ENCODE peak calls at places on chromosomes 13 and 19, in nine cellular contexts. G, K, B, Z, H, D, T, N and U are unnamed samples.

GRCh38 chr19:58474997-58475713 is 997 bp upstream of the ZNF446 start:
- DNase-seq in K (no peak), B (no peak), D (no peak), Z (no peak), T (no peak), H (no peak), N (no peak), G (no peak), U (no peak)

GRCh38 chr13:38685974-38686571 is 804 bp upstream of the FREM2 start:
- DNase-seq in D (no peak), G (no peak), T (no peak), K (no peak), B (no peak), H (no peak), N (no peak), Z (no peak), U (peak)

GRCh38 chr13:94129490-94129894 is 350.0 kb downstream of the DCT start:
- DNase-seq in H (no peak), G (no peak), Z (no peak), D (no peak), B (no peak), N (no peak), T (no peak), K (no peak), U (no peak)

GRCh38 chr19:34345934-34346333 is 19.1 kb upstream of the GPI start:
- DNase-seq in K (peak), D (peak), G (no peak), B (peak), T (no peak), N (peak), H (no peak), Z (peak), U (peak)

GRCh38 chr19:55606471-55606787 is 982 bp downstream of the ZNF865 start:
- DNase-seq in N (no peak), T (no peak), B (no peak), K (no peak), Z (no peak), G (no peak), D (no peak), H (no peak), U (no peak)

GRCh38 chr13:41019578-41020347 is 647 bp upstream of the ELF1 start:
- DNase-seq in Z (no peak), G (no peak), T (no peak), B (no peak), D (no peak), K (no peak), N (no peak), H (no peak), U (no peak)

GRCh38 chr13:110388141-110388943 is 81.3 kb downstream of the COL4A2 start:
- DNase-seq in B (no peak), N (no peak), H (no peak), G (peak), Z (no peak), D (no peak), K (no peak), T (no peak), U (peak)

GRCh38 chr19:14048439-14049153 is 13.3 kb downstream of the PALM3 start:
- DNase-seq in Z (peak), B (no peak), T (no peak), N (peak), K (peak), H (no peak), D (no peak), G (no peak), U (peak)

GRCh38 chr13:47249296-47249695 is 352.4 kb upstream of the HTR2A start:
- DNase-seq in G (no peak), D (no peak), K (no peak), Z (no peak), T (no peak), H (no peak), N (no peak), B (no peak), U (no peak)

GRCh38 chr19:42488783-42489521 is 39.3 kb downstream of the CEACAM1 start:
- DNase-seq in D (peak), N (no peak), Z (no peak), H (no peak), G (no peak), B (no peak), T (peak), K (no peak), U (no peak)

GRCh38 chr19:4955274-4955673 is 13.6 kb upstream of the KDM4B start:
- DNase-seq in T (no peak), Z (no peak), G (no peak), H (no peak), B (no peak), K (no peak), N (no peak), D (no peak), U (no peak)

GRCh38 chr13:98457053-98457452 is 119.9 kb downstream of the STK24 start:
- DNase-seq in K (no peak), N (no peak), B (no peak), T (no peak), G (no peak), H (no peak), D (no peak), Z (no peak), U (no peak)

GRCh38 chr19:42069619-42070293 is at the start of gene GRIK5:
- DNase-seq in D (no peak), H (no peak), K (no peak), G (peak), Z (no peak), T (no peak), N (no peak), B (no peak), U (peak)

GRCh38 chr19:11555246-11555645 is 3.8 kb downstream of the ELOF1 start:
- DNase-seq in D (no peak), G (no peak), B (no peak), Z (no peak), H (no peak), K (no peak), N (no peak), T (no peak), U (no peak)

GRCh38 chr13:46182491-46182877 is 507 bp upstream of the LCP1 start:
- DNase-seq in H (no peak), B (no peak), T (no peak), G (no peak), K (no peak), N (no peak), Z (no peak), D (no peak), U (no peak)

GRCh38 chr13:108104736-108105135 is 110.6 kb downstream of the LIG4 start:
- DNase-seq in B (no peak), T (no peak), K (no peak), G (no peak), H (no peak), Z (no peak), N (no peak), D (no peak), U (no peak)
- TF ChIP-seq POLR2AphosphoS5 in B (no peak), T (no peak), K (no peak), G (no peak), H (no peak), Z (no peak), N (no peak), D (no peak), U (no peak)

DNA sequence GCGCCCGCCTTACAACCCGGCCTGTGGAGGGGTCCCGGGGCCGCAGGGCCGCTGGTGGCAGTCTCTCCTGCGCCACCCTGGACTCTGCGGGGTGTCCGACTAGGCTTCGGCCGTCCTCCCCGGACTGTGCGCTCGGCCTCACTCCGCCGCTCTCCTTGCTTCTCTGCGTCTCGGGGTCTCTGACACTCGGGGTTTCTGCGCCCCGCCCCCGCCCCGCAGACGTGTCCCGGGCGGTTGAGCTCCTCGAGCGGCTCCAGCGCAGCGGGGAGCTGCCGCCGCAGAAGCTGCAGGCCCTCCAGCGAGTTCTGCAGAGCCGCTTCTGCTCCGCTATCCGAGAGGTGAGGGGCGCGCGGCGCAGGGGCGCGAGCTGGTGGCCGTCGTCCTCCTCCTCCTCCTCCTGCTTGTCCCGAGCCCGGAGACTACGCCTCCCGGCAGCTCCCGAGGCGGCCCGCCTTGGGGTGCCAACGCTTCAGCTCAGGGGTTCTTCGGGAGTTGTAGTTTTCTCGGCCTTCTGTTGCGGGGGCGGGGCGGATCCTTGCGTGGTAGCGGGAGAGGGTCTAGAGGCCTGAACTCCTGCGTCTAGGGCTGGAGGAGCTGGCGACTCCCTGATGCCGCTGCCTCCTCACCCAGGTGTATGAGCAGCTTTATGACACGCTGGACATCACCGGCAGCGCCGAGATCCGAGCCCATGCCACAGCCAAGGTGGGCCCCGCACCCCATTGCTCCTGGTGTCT is 627 bp downstream of the LIN7B start:
- DNase-seq in T (no peak), G (peak), Z (peak), D (no peak), N (peak), B (no peak), K (peak), H (no peak), U (peak)
- TF ChIP-seq POLR2AphosphoS5 in T (no peak), G (peak), Z (no peak), D (no peak), N (no peak), B (no peak), K (no peak), H (no peak), U (peak)

GRCh38 chr13:79910869-79911540 is 429.9 kb downstream of the SPRY2 start:
- DNase-seq in K (no peak), N (no peak), G (no peak), T (no peak), Z (no peak), D (no peak), B (no peak), H (no peak), U (no peak)
- TF ChIP-seq POLR2AphosphoS5 in K (no peak), N (no peak), G (no peak), T (no peak), Z (no peak), D (no peak), B (no peak), H (no peak), U (no peak)

DNA sequence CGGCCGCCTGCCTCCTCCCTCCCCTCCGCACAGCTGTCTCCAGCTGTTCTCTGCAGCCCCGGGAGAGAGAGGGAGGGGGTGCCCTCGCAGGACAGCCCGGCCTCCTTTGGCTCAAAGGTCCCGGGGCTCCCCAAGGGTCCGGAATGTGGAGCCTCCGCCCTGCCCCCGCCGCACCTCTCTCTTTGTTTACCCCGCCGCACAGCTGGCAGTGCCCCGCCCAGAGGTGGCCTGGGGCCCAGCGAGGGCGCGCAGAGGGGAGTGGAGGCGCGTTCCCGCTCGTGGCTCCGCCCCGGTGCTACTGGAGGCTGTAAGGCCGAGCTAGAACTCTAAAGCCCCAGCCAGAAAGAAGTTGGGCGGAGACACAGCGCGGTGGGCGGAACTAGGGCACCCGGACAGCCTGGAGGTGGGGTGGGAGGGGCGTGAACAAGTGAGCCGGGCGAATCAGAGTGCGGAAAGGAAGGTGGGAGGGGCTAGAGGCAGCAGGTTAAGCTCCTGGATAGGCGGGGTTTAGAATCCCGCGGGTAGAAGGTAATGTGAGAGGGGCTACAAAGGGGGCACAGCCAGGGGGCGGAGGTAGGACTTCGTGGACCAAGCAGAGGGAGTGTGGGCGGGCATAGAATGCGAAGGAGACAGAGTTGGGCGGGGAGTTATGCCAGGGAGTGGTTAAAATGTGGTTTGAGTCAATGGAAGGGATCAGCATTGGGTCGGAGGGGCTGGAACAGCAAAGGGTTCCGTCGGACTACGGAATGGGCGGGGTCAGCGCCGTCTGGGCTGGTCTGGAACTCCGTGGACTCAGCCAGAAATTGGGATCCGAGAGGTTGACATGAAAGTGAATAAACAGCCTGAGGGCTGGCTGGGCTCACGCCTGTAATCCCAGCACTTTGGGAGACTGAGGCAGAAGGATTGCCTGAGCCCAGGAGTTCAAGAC is 2.8 kb downstream of the LTBP4 start:
- DNase-seq in N (peak), K (peak), Z (peak), H (peak), T (peak), B (peak), D (peak), G (peak), U (peak)
- TF ChIP-seq POLR2AphosphoS5 in N (no peak), K (peak), Z (peak), H (peak), T (peak), B (no peak), D (no peak), G (peak), U (peak)

GRCh38 chr19:8046569-8047165 is 5.9 kb upstream of the CCL25 start:
- DNase-seq in G (no peak), D (no peak), B (no peak), N (no peak), Z (no peak), H (no peak), T (no peak), K (no peak), U (no peak)

GRCh38 chr19:8054169-8054568 is 1.6 kb downstream of the CCL25 start:
- DNase-seq in B (no peak), H (no peak), K (no peak), Z (no peak), T (no peak), N (no peak), D (no peak), G (no peak), U (no peak)

GRCh38 chr19:8052464-8052859 is at the start of gene CCL25:
- DNase-seq in N (no peak), B (no peak), G (no peak), D (no peak), K (no peak), T (no peak), Z (no peak), H (no peak), U (no peak)

GRCh38 chr19:8045872-8046568 is 6.5 kb upstream of the CCL25 start:
- DNase-seq in H (no peak), N (no peak), D (no peak), B (no peak), K (no peak), T (no peak), G (no peak), Z (no peak), U (no peak)

GRCh38 chr19:8050274-8051096 is 2.1 kb upstream of the CCL25 start:
- DNase-seq in G (peak), K (peak), D (peak), T (peak), B (peak), Z (peak), H (peak), N (peak), U (peak)
- TF ChIP-seq POLR2AphosphoS5 in G (no peak), K (no peak), D (no peak), T (no peak), B (peak), Z (no peak), H (no peak), N (peak), U (peak)

DNA sequence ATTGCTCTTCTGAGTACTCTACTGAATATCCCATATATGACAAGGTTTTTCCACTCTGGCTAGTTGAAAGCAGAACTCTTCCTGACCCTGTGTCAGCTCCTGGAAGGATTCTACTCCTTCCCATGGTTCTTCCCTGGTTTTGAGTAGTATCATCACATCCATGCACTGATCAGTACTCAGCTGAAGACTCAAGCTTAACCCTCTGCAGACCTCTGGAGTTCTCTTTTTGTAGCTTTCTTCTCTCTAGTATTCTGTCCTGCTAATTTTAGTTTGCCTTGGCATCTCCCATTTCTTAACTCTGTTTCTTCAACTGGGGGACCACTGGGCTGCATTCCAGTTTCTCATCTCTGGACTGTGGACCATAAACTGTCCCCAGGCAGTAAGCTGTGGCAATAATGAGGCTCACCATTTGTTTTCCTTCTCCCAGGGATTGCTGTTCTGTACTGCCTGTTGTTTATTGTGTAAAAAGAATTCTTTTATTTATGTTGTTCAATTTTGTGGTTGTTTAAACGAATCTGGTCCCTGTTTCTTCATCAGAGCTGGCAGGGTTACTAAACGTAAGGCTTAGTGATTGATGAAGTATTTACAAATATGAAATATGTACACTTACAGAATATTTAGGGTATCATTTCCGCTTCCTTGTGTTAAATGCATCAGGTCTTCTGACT is 19.7 kb downstream of the LPAR6 start:
- DNase-seq in T (no peak), G (no peak), N (no peak), D (no peak), K (no peak), B (no peak), H (no peak), Z (no peak), U (no peak)
- TF ChIP-seq POLR2AphosphoS5 in T (no peak), G (no peak), N (no peak), D (no peak), K (no peak), B (no peak), H (no peak), Z (no peak), U (no peak)

DNA sequence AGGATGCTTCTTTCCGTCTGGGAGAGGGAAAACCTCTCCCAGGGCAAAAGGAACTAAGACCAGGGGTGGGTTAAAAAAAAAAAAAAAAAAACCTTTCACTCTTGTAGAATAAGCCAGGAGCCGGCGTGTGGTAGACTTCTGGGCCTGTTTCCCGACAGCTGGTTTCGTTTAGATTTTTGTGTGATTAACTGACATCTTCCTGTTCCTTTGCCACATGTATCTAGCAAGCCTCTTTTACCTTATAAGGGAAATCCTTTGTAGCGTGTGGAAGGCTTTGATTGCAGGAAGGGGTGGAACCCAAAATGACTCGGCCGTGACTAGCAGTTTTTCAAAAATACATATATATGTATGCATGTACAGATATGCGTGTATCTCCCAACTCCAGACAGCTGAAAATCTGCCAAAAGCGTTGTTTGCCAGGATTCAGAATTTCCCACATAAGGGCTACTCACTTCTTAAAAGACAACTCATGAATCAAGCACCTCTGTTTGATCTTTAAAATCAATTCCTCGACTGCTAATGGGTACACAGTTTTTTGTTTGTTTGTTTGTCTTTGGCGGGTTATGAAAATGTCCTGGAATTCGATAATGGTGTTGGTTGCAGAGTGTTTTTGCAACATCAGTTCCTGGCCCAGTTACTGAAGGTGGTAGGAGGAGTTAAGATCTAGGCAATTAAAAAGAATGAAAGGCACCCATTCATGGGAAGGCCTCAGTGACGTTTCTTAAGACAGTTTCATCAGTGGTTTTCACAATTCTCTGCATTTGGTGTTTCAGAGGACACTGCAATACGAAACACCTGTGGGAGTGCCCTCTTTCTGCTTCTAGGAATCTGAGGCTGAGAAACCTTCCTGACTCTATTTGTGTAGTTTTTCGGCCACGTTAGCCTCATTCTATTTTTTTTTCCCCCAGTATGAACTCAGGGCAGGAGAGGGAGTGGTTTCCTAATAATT is 2.7 kb downstream of the TPM4 start:
- DNase-seq in B (peak), T (peak), G (peak), D (peak), N (peak), Z (peak), H (peak), K (peak), U (peak)
- TF ChIP-seq POLR2AphosphoS5 in B (peak), T (peak), G (peak), D (peak), N (peak), Z (peak), H (peak), K (peak), U (no peak)

DNA sequence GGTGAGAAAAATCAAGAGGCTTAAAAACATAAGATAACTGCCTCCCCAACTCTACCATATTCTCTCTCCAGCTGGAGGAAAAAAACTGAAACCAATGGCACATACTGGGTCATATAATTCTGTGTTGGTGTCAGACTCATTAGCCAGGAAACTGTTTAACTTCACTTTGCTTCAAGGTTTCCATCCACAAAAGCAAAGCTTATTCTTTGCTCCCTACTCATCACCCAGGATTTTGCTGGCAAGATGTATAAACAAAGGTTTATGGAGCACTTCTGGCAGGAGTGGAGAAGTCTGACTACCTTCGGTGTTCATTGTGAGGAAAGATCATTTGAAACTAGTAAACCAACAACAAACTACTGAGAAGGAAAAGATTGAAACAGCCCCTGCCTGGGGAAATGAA is 197.5 kb upstream of the SERP2 start:
- DNase-seq in N (no peak), B (no peak), H (no peak), D (no peak), G (no peak), Z (no peak), T (no peak), K (no peak), U (no peak)
- TF ChIP-seq POLR2AphosphoS5 in N (no peak), B (no peak), H (no peak), D (no peak), G (peak), Z (no peak), T (no peak), K (no peak), U (no peak)